ENCODE peak calls at places on chromosomes 7 and 10, in five cellular contexts. R, O, V, A and U are unnamed samples.

GRCh38 chr7:55100172-55100961 is 81.5 kb downstream of the EGFR start:
- DNase-seq in O (peak; percentile 64), R (peak; percentile 59), V (peak; percentile 61), A (peak; percentile 92), U (no peak)

GRCh38 chr10:115001506-115002381 is 63.7 kb downstream of the TRUB1 start:
- DNase-seq in R (no peak), O (peak; percentile 15), A (no peak), V (no peak), U (no peak)

GRCh38 chr10:69653561-69653960 is 23.5 kb downstream of the FAM241B start:
- DNase-seq in O (no peak), R (no peak), V (no peak), A (no peak), U (no peak)

GRCh38 chr7:74312418-74313021 is 23.3 kb downstream of the CLIP2 start:
- DNase-seq in A (no peak), V (no peak), O (no peak), R (no peak), U (no peak)

GRCh38 chr7:2919256-2919655 is 75.1 kb upstream of the GNA12 start:
- DNase-seq in O (no peak), R (no peak), V (no peak), A (no peak), U (no peak)

GRCh38 chr10:326894-327635 is 191.8 kb downstream of the ZMYND11 start:
- DNase-seq in R (no peak), A (no peak), V (no peak), O (no peak), U (no peak)

GRCh38 chr7:55158983-55159382 is 140.2 kb downstream of the EGFR start:
- DNase-seq in V (no peak), A (no peak), O (no peak), R (no peak), U (no peak)

GRCh38 chr7:7183061-7183832 is 903 bp downstream of the C1GALT1 start:
- DNase-seq in O (peak; percentile 28), R (peak; percentile 78), A (peak; percentile 54), V (peak; percentile 47), U (peak; percentile 37)

GRCh38 chr10:10353326-10353725 is 664.3 kb upstream of the CELF2 start:
- DNase-seq in O (no peak), V (no peak), R (no peak), A (no peak), U (no peak)

GRCh38 chr10:86262671-86263165 is 103.9 kb downstream of the GRID1 start:
- DNase-seq in V (no peak), R (no peak), A (no peak), O (no peak), U (no peak)

GRCh38 chr10:48509974-48510692 is 94.7 kb downstream of the ARHGAP22 start:
- DNase-seq in R (no peak), V (no peak), A (no peak), O (peak; percentile 39), U (no peak)

GRCh38 chr10:113959383-113959760 is 84.3 kb upstream of the ADRB1 start:
- DNase-seq in O (no peak), R (peak; percentile 84), A (no peak), V (no peak), U (no peak)

GRCh38 chr7:22677680-22678079 is 49.3 kb upstream of the IL6 start:
- DNase-seq in V (no peak), O (no peak), A (no peak), R (no peak), U (no peak)

GRCh38 chr7:101265622-101266516 is 21.0 kb upstream of the FIS1 start:
- DNase-seq in V (no peak), A (no peak), R (no peak), O (no peak), U (no peak)

GRCh38 chr7:134357486-134357885 is 40.8 kb upstream of the SLC35B4 start:
- DNase-seq in O (no peak), R (no peak), A (no peak), V (no peak), U (no peak)

GRCh38 chr7:48091506-48092433 is 2.7 kb downstream of the UPP1 start:
- DNase-seq in V (no peak), R (no peak), A (no peak), O (no peak), U (no peak)

GRCh38 chr7:7911339-7911738 is 57.3 kb upstream of the GLCCI1 start:
- DNase-seq in A (no peak), V (no peak), R (no peak), O (peak; percentile 64), U (no peak)

GRCh38 chr10:116658152-116658551 is 37.4 kb downstream of the PNLIPRP2 start:
- DNase-seq in A (no peak), R (no peak), O (no peak), V (no peak), U (no peak)

GRCh38 chr7:141915565-141915964 is 634 bp upstream of the OR9A4 start:
- DNase-seq in V (no peak), R (peak; percentile 54), A (no peak), O (no peak), U (no peak)

GRCh38 chr10:48907730-48908129 is 31.9 kb downstream of the LRRC18 start:
- DNase-seq in V (no peak), A (no peak), R (no peak), O (no peak), U (no peak)

GRCh38 chr7:8590791-8591190 is 157.4 kb downstream of the NXPH1 start:
- DNase-seq in V (no peak), R (no peak), A (no peak), O (no peak), U (no peak)

GRCh38 chr7:2713370-2713769 is 25.4 kb downstream of the AMZ1 start:
- DNase-seq in O (peak; percentile 12), R (no peak), A (peak; percentile 36), V (no peak), U (no peak)

GRCh38 chr7:47792521-47793121 is 155.6 kb downstream of the PKD1L1 start:
- DNase-seq in A (no peak), V (no peak), O (no peak), R (no peak), U (no peak)

GRCh38 chr10:119343001-119343601 is 135.7 kb downstream of the GRK5 start:
- DNase-seq in R (no peak), A (no peak), V (no peak), O (no peak), U (no peak)

GRCh38 chr7:69585169-69585568 is 13.1 kb upstream of the AUTS2 start:
- DNase-seq in A (no peak), O (no peak), R (no peak), V (no peak), U (no peak)

GRCh38 chr10:103086799-103087198 is 106.3 kb downstream of the NT5C2 start:
- DNase-seq in A (no peak), R (no peak), O (no peak), V (no peak), U (no peak)
- TF ChIP-seq CTCF in A (no peak), R (no peak), O (peak; percentile 11), V (no peak), U (no peak)

DNA sequence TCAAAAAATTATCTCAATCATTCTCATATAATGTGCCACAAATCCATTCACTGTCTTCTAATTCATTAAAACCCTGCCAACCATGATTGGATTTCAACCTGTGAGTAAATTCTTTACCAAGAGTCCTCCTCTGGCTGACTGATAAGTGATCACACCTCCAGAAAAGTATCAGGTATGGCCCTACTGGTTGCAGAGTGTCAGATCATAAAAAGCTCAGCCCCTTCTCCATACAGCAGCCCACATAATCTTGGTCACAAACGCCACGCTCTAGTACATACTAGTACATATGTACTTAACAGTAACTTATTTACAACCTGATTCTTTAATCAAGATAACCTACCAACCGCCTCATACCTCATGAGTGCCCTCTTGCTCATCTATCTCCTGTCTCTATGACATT is 26.1 kb downstream of the UBE2H start:
- DNase-seq in O (no peak), V (no peak), A (no peak), R (no peak), U (no peak)
- H3K27ac ChIP-seq in O (no peak overlapping the region), V (no peak overlapping the region), A (no peak overlapping the region), R (no peak overlapping the region), U (no peak overlapping the region)

GRCh38 chr7:158526531-158526930 is 61.1 kb downstream of the PTPRN2 start:
- DNase-seq in R (no peak), V (no peak), O (no peak), A (no peak), U (no peak)

GRCh38 chr7:158527495-158527894 is 60.1 kb downstream of the PTPRN2 start:
- DNase-seq in R (no peak), O (no peak), A (no peak), V (no peak), U (no peak)

GRCh38 chr7:158524749-158525635 is 62.6 kb downstream of the PTPRN2 start:
- DNase-seq in R (no peak), O (no peak), A (no peak), V (no peak), U (no peak)

GRCh38 chr7:158527038-158527437 is 60.6 kb downstream of the PTPRN2 start:
- DNase-seq in R (no peak), A (no peak), V (no peak), O (no peak), U (no peak)

DNA sequence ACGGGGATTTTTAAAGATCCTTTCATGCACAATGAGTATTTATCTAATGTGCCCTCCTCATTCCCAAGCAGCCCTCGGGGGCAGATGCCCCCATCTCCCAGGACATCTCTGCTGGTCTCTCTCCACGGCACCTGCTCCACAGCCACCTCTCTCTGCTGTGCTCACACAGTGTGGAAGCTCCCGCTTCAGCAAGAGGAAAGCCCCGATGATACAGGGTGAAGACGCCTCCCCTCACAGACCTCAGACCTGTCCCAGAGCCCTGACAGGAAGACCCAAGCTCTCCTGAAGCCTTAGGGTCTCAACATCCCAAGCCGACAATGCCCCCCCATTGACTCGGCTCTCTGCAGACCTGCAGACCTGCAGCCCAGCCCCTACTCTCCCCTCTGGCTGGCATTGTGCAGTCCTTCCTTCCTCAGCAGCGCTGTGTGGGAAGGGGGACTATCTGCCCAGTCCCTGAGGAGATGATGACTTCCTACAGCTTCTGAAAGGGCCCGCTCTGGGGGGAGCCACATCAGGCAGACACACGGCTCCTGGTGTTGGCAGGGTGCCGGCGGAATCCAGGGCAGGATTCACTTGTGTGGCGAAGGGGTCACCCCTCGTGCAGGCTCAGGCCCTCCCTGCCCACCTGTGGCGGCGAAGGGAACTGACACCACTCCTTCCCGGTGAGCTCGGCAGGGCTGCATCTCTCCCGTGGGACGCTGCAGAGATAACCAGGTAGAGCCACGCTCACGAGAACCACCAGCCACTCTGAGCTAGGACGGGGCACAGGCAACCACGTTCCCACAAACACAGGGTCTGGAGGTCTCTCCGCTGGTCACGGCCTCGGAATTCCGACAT is 61.8 kb downstream of the PTPRN2 start:
- DNase-seq in R (no peak), O (no peak), V (no peak), A (no peak), U (no peak)
- H3K9me3 ChIP-seq in R (no peaks in the 10 kb centered on the region), O (peaks cover 1% of the 10 kb centered on the region), V (no peaks in the 10 kb centered on the region), A (no peaks in the 10 kb centered on the region), U (no peaks in the 10 kb centered on the region)

DNA sequence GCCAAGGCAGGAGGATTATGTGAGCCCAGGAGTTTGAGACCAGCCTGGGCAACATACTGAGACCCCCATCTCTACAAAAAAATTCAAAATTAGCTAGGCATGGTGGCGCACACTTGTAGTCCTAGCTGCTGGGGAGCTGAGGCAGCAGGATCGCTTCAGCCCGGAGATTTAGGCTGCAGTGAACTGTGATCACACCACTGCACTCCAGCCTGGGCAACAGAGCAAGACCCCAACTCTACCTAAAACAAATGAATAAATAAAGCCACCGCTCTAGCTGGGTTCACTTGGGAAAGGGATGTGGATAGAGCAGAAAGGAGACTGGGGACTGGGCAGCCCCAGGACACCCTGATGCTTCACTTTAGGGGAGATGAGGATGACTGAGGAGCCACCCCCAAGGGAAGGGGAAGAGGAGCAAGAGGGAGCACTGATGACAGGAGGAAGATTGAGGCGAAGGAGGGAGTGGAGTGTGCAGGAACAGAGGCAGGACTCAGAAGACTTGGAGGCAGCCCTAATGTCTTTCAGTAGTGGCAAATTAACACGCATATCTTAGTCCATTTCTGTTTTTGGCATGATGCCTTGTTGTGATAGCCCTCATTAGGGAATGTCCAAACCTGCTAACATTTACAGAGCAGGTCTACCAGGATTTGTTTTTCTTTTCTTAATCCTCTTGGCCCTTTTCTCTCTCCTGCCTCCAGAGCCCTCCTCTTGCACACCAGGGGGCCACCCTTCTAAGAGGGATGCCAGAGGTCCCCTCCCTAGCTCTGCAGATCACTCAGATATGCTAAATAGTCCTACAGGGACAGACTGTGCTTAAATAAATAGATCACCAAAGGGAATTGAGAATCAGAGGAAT is 88.3 kb downstream of the C10orf105 start:
- DNase-seq in A (no peak), R (no peak), V (no peak), O (no peak), U (no peak)
- TF ChIP-seq CTCF in A (no peak), R (no peak), V (no peak), O (no peak), U (no peak)